ENCODE peak calls at places on chromosomes 11 and 22, in four cellular contexts. N is iPS DF 6.9, B is AG04450, G is left lung. P is an unnamed sample.
A peak's percentile ranks its signal among the peaks of the same experiment; 100 is the strongest.

GRCh38 chr22:46150615-46151423 is 493 bp downstream of the PPARA start:
- DNase-seq in B (no peak), N (no peak), G (peak; percentile 50), P (peak; percentile 53)

GRCh38 chr11:19433367-19433766 is 192.6 kb upstream of the E2F8 start:
- DNase-seq in N (no peak), B (no peak), G (no peak), P (no peak)

GRCh38 chr11:7537260-7537659 is 23.5 kb downstream of the PPFIBP2 start:
- DNase-seq in B (no peak), G (no peak), N (no peak), P (no peak)

GRCh38 chr11:74466916-74467885 is at the start of gene KCNE3:
- DNase-seq in G (peak; percentile 65), B (no peak), N (no peak), P (no peak)

GRCh38 chr11:46279393-46280099 is 2.1 kb downstream of the CREB3L1 start:
- DNase-seq in N (no peak), G (no peak), B (no peak), P (no peak)

GRCh38 chr11:15093432-15093831 is 20.0 kb downstream of the CALCB start:
- DNase-seq in B (no peak), N (no peak), G (no peak), P (no peak)

GRCh38 chr11:47394322-47395224 is 13.8 kb upstream of the SLC39A13 start:
- DNase-seq in N (no peak), B (no peak), G (peak; percentile 84), P (peak; percentile 66)

GRCh38 chr22:20584872-20585639 is 77.6 kb downstream of the MED15 start:
- DNase-seq in G (no peak), N (no peak), B (no peak), P (no peak)

DNA sequence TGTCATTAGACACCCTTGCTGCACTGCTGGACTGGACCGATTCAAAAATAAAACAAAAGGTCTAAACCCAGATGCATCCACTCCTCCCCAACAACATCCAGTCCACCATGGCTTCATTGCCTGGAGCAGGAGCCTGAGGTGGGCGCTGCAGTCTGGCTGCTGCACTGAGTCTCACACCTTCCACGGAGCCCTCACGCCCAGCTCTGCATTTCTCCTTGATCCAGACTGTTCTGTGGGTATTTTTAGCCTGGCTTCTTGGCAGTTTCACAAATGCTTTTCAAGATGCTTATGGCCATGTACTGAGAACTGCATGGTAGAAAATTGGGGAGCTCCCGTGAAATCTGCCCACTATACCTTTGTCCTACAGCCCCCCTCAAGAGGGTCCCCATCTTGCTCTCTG is 53.3 kb upstream of the JAM3 start:
- DNase-seq in G (no peak), N (no peak), B (no peak), P (no peak)
- H3K27me3 ChIP-seq in G (no peaks in the 10 kb centered on the region), N (no peaks in the 10 kb centered on the region), B (peaks cover 19% of the 10 kb centered on the region), P (peaks cover 3% of the 10 kb centered on the region)

GRCh38 chr11:130175898-130176297 is 16.3 kb downstream of the ST14 start:
- DNase-seq in G (no peak), N (no peak), B (no peak), P (no peak)
- H3K27ac ChIP-seq in G (no peak overlapping the region), N (no peak overlapping the region), B (no peak overlapping the region), P (no peak overlapping the region)

GRCh38 chr22:17470880-17471500 is 92.3 kb upstream of the SLC25A18 start:
- DNase-seq in N (no peak), B (no peak), G (no peak), P (no peak)
- H3K27me3 ChIP-seq in N (no peaks in the 10 kb centered on the region), B (no peaks in the 10 kb centered on the region), G (no peaks in the 10 kb centered on the region), P (peaks cover 10% of the 10 kb centered on the region)

DNA sequence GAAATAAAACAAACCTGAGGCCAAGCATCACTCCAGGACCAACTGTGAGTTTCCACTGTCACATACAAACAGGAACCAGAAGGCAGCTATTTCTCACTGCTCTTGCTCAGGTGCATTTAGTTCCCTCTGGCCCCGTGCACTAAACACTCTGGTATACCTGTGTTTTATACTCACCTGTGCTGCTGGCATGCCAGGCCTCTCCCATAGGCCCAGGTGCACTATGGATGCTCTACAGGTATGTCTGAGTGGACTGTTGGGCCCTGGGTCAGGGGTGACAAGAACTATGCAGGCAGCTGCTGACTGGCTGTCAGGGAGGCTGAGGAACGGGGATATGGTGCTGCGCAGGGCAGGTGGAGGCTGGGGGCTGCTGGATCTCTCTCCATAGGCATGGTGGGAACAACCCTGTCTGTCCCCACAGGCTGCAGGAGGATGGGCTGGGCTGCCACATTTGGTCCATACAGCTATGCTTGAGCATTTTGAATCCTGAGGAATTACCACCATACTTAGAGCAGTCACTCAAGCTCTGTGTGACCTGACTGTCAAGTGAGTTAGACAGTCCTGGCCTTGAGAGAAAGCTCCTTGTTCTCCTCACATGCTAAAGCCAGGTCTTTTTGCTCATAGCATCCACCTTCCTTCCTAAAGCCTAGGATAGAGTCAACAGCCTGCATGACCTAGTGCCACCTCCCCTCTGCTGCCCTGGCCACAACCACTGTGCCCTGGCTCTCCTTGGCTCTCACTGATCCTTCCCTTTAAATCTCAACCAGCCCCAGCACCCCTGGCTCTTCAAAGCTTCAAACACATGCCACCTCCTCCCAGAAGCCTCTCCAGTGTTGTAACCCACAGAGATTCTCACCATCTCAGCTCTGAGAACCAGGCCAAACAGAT is 72.9 kb downstream of the C11orf58 start:
- DNase-seq in B (no peak), N (no peak), G (no peak), P (no peak)
- H3K27ac ChIP-seq in B (no peak overlapping the region), N (no peak overlapping the region), G (no peak overlapping the region), P (no peak overlapping the region)

DNA sequence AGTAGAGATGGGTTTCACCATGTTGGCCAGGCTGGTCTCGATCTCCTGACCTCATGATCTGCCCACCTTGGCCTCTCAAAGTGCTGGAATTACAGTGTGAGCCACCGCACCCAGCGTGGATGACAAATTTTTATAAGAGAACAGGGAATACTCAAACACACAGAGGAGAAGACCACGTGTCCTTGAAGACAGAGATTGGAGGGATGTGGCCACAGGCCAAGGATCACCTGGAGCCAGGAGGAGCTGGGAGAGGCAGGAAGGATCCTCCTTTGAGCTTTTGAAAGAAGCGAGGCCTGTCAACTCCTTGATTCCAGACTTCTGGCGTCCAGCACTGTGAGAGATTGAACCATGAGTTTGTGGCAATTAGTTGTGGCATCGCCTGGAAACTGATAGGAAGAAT is 1049.5 kb downstream of the TBC1D22A start:
- DNase-seq in G (no peak), N (no peak), B (no peak), P (no peak)
- H3K27me3 ChIP-seq in G (no peaks in the 10 kb centered on the region), N (no peaks in the 10 kb centered on the region), B (no peaks in the 10 kb centered on the region), P (no peaks in the 10 kb centered on the region)

GRCh38 chr11:69009441-69010211 is 3.4 kb downstream of the MRGPRF start:
- DNase-seq in N (no peak), G (no peak), B (no peak), P (no peak)
- H3K27ac ChIP-seq in N (no peak overlapping the region), G (peak overlapping the region; percentile 79), B (peak overlapping the region; percentile 98), P (no peak overlapping the region)

GRCh38 chr11:120255519-120255866 is 15.6 kb downstream of the POU2F3 start:
- DNase-seq in B (no peak), N (no peak), G (no peak), P (no peak)
- H3K27me3 ChIP-seq in B (peaks cover 72% of the 10 kb centered on the region), N (no peaks in the 10 kb centered on the region), G (peaks cover 7% of the 10 kb centered on the region), P (peaks cover 44% of the 10 kb centered on the region)

DNA sequence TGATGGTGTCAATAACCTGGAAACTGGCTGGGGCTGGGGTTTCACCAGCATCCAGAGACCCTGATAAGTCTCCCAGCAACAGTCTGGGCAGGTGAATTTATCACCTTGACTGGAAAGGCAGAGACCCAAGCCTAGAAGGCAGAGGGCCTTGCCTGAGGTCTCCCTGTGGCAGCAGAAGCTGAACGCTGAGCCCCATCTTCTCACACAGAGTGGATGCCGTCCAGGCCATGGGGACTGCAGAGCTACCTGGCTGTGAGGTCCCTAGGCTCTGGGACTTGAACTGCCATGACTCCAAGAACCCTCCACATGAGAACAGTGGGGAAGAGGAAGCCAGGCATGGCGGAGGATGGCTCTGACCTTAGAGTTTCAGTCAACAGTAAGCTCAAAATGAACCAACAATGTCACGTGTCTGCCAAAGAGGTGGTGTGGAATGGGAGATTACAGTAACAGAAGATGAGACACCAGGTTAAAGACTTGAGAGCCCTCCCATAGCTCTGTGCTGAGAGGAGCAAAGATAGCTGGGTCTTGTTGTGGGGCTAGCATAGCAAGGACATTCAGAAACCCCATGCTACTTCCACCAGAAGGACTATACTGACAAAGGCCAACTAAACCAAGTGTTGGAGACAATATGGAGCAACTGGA is 79.1 kb upstream of the LINC01488 start:
- DNase-seq in G (no peak), N (no peak), B (no peak), P (no peak)
- H3K27ac ChIP-seq in G (no peak overlapping the region), N (no peak overlapping the region), B (no peak overlapping the region), P (no peak overlapping the region)

GRCh38 chr11:124758355-124759267 is 3.5 kb downstream of the ESAM start:
- DNase-seq in N (peak; percentile 77), G (peak; percentile 87), B (no peak), P (peak; percentile 73)
- H3K27me3 ChIP-seq in N (peaks cover 77% of the 10 kb centered on the region), G (peaks cover 33% of the 10 kb centered on the region), B (peaks cover 24% of the 10 kb centered on the region), P (peaks cover 60% of the 10 kb centered on the region)

GRCh38 chr11:12449961-12450715 is 72.8 kb downstream of the PARVA start:
- DNase-seq in G (no peak), B (no peak), N (no peak), P (no peak)

GRCh38 chr11:12454782-12455181 is 77.4 kb downstream of the PARVA start:
- DNase-seq in G (no peak), B (no peak), N (no peak), P (no peak)

GRCh38 chr11:12451179-12451814 is 73.9 kb downstream of the PARVA start:
- DNase-seq in G (no peak), B (no peak), N (no peak), P (no peak)

GRCh38 chr11:12455938-12456337 is 78.6 kb downstream of the PARVA start:
- DNase-seq in B (peak; percentile 67), N (no peak), G (no peak), P (no peak)

DNA sequence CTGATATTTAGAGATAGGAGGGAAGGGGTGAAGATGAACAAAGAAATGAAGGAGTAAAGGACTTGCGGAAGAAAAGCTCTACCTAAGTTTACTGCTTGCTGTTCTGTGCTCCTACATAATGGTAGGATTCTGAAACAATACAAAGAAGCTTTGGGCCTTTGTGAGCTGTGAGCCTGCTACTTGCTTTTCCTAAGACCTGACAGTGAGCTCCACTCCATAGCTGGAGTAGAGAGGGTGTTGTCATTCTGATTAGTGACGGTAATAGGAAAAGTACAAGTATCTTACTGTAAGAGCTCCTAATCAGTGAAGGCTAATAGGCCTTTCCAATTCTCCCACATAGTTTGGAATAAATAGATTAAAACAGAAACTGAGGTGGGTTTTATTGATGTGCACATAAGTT is 75.9 kb downstream of the PARVA start:
- DNase-seq in N (no peak), G (no peak), B (no peak), P (no peak)
- H3K27ac ChIP-seq in N (no peak overlapping the region), G (no peak overlapping the region), B (no peak overlapping the region), P (no peak overlapping the region)